ENCODE peak calls at places on chromosomes 13 and 19, in five cellular contexts. D is esophagus muscularis mucosa; N is ascending aorta; O is CD8-positive, alpha-beta T cell; J is H9. Y is an unnamed sample. For H3K27me3, the result is how much of the 10 kb centered on the place peaks cover.

GRCh38 chr13:81487151-81487550 is 1146.2 kb upstream of the SPRY2 start:
- DNase-seq in D (no peak), N (no peak), O (no peak), J (peak), Y (no peak)

GRCh38 chr19:34319785-34320184 is 45.2 kb upstream of the GPI start:
- DNase-seq in D (no peak), N (peak), O (no peak), J (no peak), Y (no peak)

GRCh38 chr19:29539131-29539530 is 13.3 kb downstream of the VSTM2B start:
- DNase-seq in D (no peak), N (no peak), O (no peak), J (peak), Y (peak)

GRCh38 chr19:30437869-30438268 is 65.7 kb downstream of the ZNF536 start:
- DNase-seq in D (no peak), N (no peak), O (no peak), J (no peak), Y (no peak)

GRCh38 chr19:10730932-10731331 is 13.1 kb downstream of the DNM2 start:
- DNase-seq in D (no peak), N (no peak), O (no peak), J (no peak), Y (peak)

GRCh38 chr13:109209526-109209925 is 576.9 kb downstream of the IRS2 start:
- DNase-seq in D (no peak), N (no peak), O (no peak), J (no peak), Y (no peak)

GRCh38 chr13:101868585-101869469 is 416.4 kb downstream of the ITGBL1 start:
- DNase-seq in D (no peak), N (no peak), O (no peak), J (no peak), Y (no peak)

GRCh38 chr13:93226623-93227279 is at the start of gene GPC6:
- DNase-seq in D (no peak), N (no peak), O (no peak), J (peak), Y (no peak)

GRCh38 chr13:79781829-79782540 is 301.0 kb downstream of the NDFIP2 start:
- DNase-seq in D (no peak), N (no peak), O (no peak), J (no peak), Y (no peak)

GRCh38 chr13:25980255-25980654 is 71.6 kb downstream of the SHISA2 start:
- DNase-seq in D (no peak), N (no peak), O (no peak), J (peak), Y (no peak)

GRCh38 chr13:95920485-95920884 is 132.7 kb downstream of the UGGT2 start:
- DNase-seq in D (no peak), N (no peak), O (no peak), J (no peak), Y (no peak)

GRCh38 chr19:14580623-14581237 is 2.2 kb upstream of the CLEC17A start:
- DNase-seq in D (no peak), N (no peak), O (no peak), J (no peak), Y (no peak)

GRCh38 chr19:49651871-49652722 is 10.1 kb downstream of the SCAF1 start:
- DNase-seq in D (no peak), N (no peak), O (no peak), J (no peak), Y (no peak)

GRCh38 chr13:21435710-21436151 is 23.4 kb downstream of the ZDHHC20 start:
- DNase-seq in D (no peak), N (peak), O (peak), J (no peak), Y (no peak)

GRCh38 chr13:39565036-39565949 is 37.7 kb downstream of the LHFPL6 start:
- DNase-seq in D (no peak), N (no peak), O (no peak), J (peak), Y (no peak)

GRCh38 chr13:101520672-101521071 is 68.2 kb downstream of the ITGBL1 start:
- DNase-seq in D (no peak), N (no peak), O (no peak), J (no peak), Y (no peak)

GRCh38 chr19:5644051-5644450 is 21.2 kb downstream of the SAFB start:
- DNase-seq in D (no peak), N (no peak), O (no peak), J (no peak), Y (no peak)

GRCh38 chr13:41588899-41589298 is 131.5 kb downstream of the RGCC start:
- DNase-seq in D (no peak), N (no peak), O (no peak), J (no peak), Y (no peak)

GRCh38 chr13:98576963-98577822 is at the start of gene STK24:
- DNase-seq in D (no peak), N (no peak), O (peak), J (peak), Y (no peak)

GRCh38 chr13:114100446-114101320 is 31.7 kb downstream of the RASA3 start:
- DNase-seq in D (no peak), N (no peak), O (no peak), J (no peak), Y (no peak)

GRCh38 chr13:21078501-21078900 is 17.1 kb upstream of the LATS2 start:
- DNase-seq in D (no peak), N (no peak), O (no peak), J (no peak), Y (no peak)

GRCh38 chr13:109509154-109509905 is 277.1 kb downstream of the IRS2 start:
- DNase-seq in D (no peak), N (no peak), O (no peak), J (no peak), Y (no peak)

DNA sequence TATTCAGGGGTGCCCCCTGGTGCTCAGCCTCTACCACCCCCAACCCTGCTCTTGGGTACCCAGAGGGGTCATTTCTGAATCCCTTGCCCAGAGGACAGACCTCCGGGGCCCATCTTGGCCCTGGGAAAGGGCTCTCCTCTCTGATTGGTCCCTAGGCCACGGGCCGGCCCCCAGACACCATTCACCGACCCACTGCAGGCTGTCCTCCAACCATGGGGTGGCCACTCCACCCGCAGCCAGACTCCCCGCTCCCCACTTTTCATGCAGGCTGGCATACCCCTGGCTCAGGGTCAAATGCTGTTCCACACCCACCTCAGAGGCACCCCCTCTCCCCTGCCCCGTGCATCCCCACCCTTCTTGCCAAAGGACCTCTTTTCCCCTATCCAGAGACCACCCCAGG is 14.8 kb downstream of the SMIM24 start:
- DNase-seq in D (no peak), N (no peak), O (no peak), J (no peak), Y (no peak)
- H3K27me3 ChIP-seq in D (under half), N (under half), O (under half), J (under half), Y (under half)

GRCh38 chr13:112097770-112098169 is 30.8 kb downstream of the SOX1 start:
- DNase-seq in D (peak), N (no peak), O (no peak), J (no peak), Y (no peak)

GRCh38 chr13:112096959-112097358 is 30.0 kb downstream of the SOX1 start:
- DNase-seq in D (no peak), N (no peak), O (no peak), J (no peak), Y (no peak)

GRCh38 chr13:112095354-112095753 is 28.4 kb downstream of the SOX1 start:
- DNase-seq in D (no peak), N (no peak), O (no peak), J (no peak), Y (no peak)

DNA sequence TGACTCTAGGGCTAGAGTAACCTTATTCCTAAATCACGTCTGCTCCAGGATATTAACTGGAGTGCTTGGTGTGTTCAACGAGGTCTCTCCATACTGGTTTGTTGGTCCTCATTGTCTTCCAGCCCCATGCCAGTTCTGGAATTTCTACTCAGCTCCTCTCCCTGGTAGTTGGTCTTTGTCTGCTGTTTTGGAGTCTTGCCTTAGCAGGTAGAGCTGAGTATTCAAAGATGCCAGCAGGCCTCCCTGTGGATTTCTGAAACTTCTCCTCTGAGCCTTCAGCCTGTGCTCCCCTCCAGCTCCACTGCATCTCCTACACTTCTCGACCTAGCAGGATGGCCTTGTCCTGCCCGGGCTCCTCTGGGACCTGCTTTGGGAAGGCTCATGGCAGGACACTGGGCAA is 25.5 kb downstream of the SOX1 start:
- DNase-seq in D (no peak), N (no peak), O (no peak), J (no peak), Y (no peak)
- H3K27me3 ChIP-seq in D (under half), N (under half), O (under half), J (under half), Y (under half)

GRCh38 chr19:46482645-46483044 is 11.3 kb upstream of the PNMA8A start:
- DNase-seq in D (no peak), N (no peak), O (no peak), J (no peak), Y (no peak)
- H3K27me3 ChIP-seq in D (under half), N (under half), O (under half), J (under half), Y (under half)

GRCh38 chr19:18230941-18231734 is 4.9 kb upstream of the PDE4C start:
- DNase-seq in D (no peak), N (no peak), O (no peak), J (no peak), Y (peak)

GRCh38 chr19:18231775-18232174 is 5.5 kb upstream of the PDE4C start:
- DNase-seq in D (no peak), N (no peak), O (no peak), J (no peak), Y (no peak)

GRCh38 chr19:18227781-18228271 is 1.6 kb upstream of the PDE4C start:
- DNase-seq in D (no peak), N (no peak), O (no peak), J (no peak), Y (no peak)

GRCh38 chr19:18229915-18230314 is 3.7 kb upstream of the PDE4C start:
- DNase-seq in D (no peak), N (no peak), O (no peak), J (no peak), Y (no peak)

DNA sequence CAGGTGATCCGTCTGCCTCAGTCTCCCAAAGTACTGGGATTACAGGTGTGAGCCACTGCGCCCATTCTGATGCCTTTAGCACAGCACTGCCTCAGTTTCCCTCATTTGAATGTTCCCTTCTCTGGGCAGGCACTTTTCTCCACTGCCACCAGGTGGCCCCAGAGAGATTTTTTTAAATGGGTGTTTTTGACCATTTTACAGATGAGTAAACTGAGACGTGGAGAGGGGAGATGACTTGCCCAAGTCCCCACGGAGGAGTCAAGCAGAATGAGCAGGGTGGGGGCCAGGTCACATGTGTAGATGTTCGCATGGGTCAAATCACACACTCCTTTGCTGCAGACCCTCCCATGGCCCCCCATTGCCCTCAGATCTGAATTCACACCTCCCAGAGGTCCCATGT is 3.2 kb upstream of the PDE4C start:
- DNase-seq in D (no peak), N (no peak), O (no peak), J (no peak), Y (no peak)
- H3K27me3 ChIP-seq in D (under half), N (under half), O (half or more), J (under half), Y (under half)

GRCh38 chr19:39680593-39680992 is 23.7 kb upstream of the LGALS14 start:
- DNase-seq in D (no peak), N (no peak), O (no peak), J (no peak), Y (no peak)

GRCh38 chr19:39679791-39680168 is 24.1 kb downstream of the LGALS16 start:
- DNase-seq in D (no peak), N (no peak), O (no peak), J (no peak), Y (no peak)

GRCh38 chr19:39681416-39681815 is 22.9 kb upstream of the LGALS14 start:
- DNase-seq in D (no peak), N (no peak), O (no peak), J (no peak), Y (no peak)

GRCh38 chr19:39686739-39687138 is 17.5 kb upstream of the LGALS14 start:
- DNase-seq in D (no peak), N (no peak), O (no peak), J (no peak), Y (no peak)

DNA sequence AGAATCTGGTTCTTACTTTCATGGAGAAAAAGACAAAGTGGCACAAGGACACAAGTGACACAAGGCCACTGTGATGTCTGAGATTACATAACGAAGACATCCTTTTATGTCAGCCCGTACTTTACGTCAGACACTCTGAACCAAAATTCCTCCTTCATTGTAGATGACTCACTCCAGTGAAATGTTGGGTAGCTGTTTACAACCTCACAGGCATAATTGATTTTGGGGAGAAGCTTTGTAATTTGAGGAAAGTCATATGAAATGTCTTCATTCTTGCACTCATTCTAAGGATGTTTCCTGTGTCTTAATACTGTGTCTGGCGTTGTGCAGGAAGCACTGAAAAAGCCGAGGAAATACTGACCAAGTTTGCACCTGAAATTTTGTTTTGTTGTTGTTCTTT is 20.0 kb upstream of the LGALS14 start:
- DNase-seq in D (peak), N (no peak), O (no peak), J (no peak), Y (no peak)
- H3K27me3 ChIP-seq in D (under half), N (under half), O (under half), J (under half), Y (under half)

Y was measured in dorsolateral prefrontal cortex.